ENCODE peak calls at places on chromosomes 13 and 19, in seven cellular contexts. G is CD8-positive, alpha-beta memory T cell; Y is heart left ventricle; N is BJ; W is left ventricle myocardium inferior; X is spleen; J is vagina. I is an unnamed sample.

GRCh38 chr19:15836595-15837398 is 21.3 kb upstream of the OR10H1 start:
- DNase-seq in G (peak; percentile 94), Y (peak; percentile 98), N (peak; percentile 74), W (peak; percentile 97), X (peak; percentile 98), J (no peak), I (peak; percentile 91)

GRCh38 chr13:73058432-73058740 is 419 bp upstream of the KLF5 start:
- DNase-seq in G (no peak), Y (no peak), N (no peak), W (no peak), X (no peak), J (no peak), I (no peak)

GRCh38 chr19:10256970-10257615 is 5.1 kb downstream of the MRPL4 start:
- DNase-seq in G (no peak), Y (no peak), N (no peak), W (no peak), X (no peak), J (no peak), I (no peak)

GRCh38 chr19:3665681-3666544 is 34.4 kb downstream of the PIP5K1C start:
- DNase-seq in G (peak; percentile 70), Y (peak; percentile 69), N (no peak), W (peak; percentile 72), X (peak; percentile 93), J (no peak), I (peak; percentile 68)

GRCh38 chr13:57633950-57634828 is 2.6 kb downstream of the PCDH17 start:
- DNase-seq in G (no peak), Y (peak; percentile 29), N (no peak), W (no peak), X (peak; percentile 65), J (no peak), I (no peak)

GRCh38 chr19:31600731-31601295 is 251.6 kb upstream of the TSHZ3 start:
- DNase-seq in G (no peak), Y (no peak), N (no peak), W (no peak), X (no peak), J (no peak), I (no peak)

GRCh38 chr13:99981115-99982020 is at the start of gene ZIC2:
- DNase-seq in G (no peak), Y (no peak), N (no peak), W (no peak), X (peak; percentile 72), J (no peak), I (peak; percentile 49)

GRCh38 chr13:113178896-113179167 is 20.4 kb downstream of the PROZ start:
- DNase-seq in G (no peak), Y (no peak), N (no peak), W (no peak), X (no peak), J (no peak), I (no peak)

GRCh38 chr13:43085545-43085944 is 62.2 kb downstream of the DNAJC15 start:
- DNase-seq in G (no peak), Y (no peak), N (no peak), W (no peak), X (no peak), J (no peak), I (no peak)

GRCh38 chr13:66528903-66529576 is 701.1 kb downstream of the PCDH9 start:
- DNase-seq in G (no peak), Y (no peak), N (no peak), W (no peak), X (no peak), J (no peak), I (no peak)

GRCh38 chr19:18122860-18123795 is 25.6 kb downstream of the MAST3 start:
- DNase-seq in G (no peak), Y (peak; percentile 70), N (no peak), W (peak; percentile 36), X (no peak), J (no peak), I (no peak)

GRCh38 chr13:36101157-36101556 is 30.0 kb downstream of the DCLK1 start:
- DNase-seq in G (no peak), Y (no peak), N (no peak), W (no peak), X (no peak), J (no peak), I (no peak)

GRCh38 chr13:110289661-110290060 is 17.3 kb downstream of the COL4A1 start:
- DNase-seq in G (no peak), Y (no peak), N (no peak), W (no peak), X (no peak), J (no peak), I (no peak)

GRCh38 chr19:50232600-50232999 is 29.2 kb downstream of the MYH14 start:
- DNase-seq in G (no peak), Y (no peak), N (no peak), W (no peak), X (no peak), J (no peak), I (no peak)

GRCh38 chr13:23430664-23431063 is 2.8 kb downstream of the SACS start:
- DNase-seq in G (no peak), Y (no peak), N (no peak), W (no peak), X (no peak), J (no peak), I (no peak)

GRCh38 chr13:79805317-79805716 is 324.4 kb downstream of the NDFIP2 start:
- DNase-seq in G (no peak), Y (no peak), N (no peak), W (no peak), X (no peak), J (no peak), I (no peak)

GRCh38 chr13:71605744-71606143 is 261.3 kb downstream of the DACH1 start:
- DNase-seq in G (no peak), Y (no peak), N (no peak), W (no peak), X (no peak), J (no peak), I (no peak)

DNA sequence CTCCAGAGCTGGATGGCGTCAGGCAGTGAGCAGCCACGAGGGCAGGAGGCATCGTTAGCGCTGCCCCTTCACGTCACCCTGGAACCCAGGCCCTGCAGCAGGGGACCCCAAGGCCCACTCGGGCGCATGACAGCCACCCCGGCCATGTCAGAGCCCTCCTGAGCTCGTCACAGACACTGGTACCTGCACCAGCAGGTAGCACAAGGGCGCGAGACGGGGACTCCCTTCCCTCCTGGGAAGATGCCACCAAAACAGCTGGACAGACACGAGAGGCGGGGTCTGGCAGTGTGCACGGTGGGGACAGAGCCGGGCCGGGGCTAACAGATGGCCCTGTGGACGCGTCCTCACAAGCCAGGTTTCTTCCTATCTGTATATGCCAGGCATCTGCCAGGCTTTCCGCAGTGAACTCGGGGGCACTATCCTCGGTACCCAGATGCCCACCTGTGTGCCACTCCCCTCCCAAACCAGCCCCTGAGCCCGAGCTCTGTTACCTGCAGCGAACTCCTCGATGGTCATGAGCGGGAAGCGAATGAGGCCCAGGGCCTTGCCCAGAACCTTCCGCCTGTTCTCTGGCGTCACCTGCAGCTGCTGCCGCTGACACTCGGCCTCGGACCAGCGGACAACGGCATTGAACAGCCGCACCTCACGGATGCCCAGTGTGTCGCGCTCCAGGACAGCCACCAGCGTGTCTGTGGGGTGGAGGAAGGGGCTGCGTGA is 25.8 kb downstream of the BTBD2 start:
- DNase-seq in G (no peak), Y (no peak), N (no peak), W (no peak), X (no peak), J (no peak), I (peak; percentile 15)
- H3K36me3 ChIP-seq in G (peaks cover 13% of the 10 kb centered on the region), Y (peaks cover 83% of the 10 kb centered on the region), N (peaks cover 45% of the 10 kb centered on the region), W (peaks cover 78% of the 10 kb centered on the region), X (peaks cover 97% of the 10 kb centered on the region), J (peaks cover 61% of the 10 kb centered on the region), I (peaks cover 37% of the 10 kb centered on the region)

GRCh38 chr19:46353730-46354528 is 7.0 kb downstream of the PPP5C start:
- DNase-seq in G (no peak), Y (peak; percentile 62), N (no peak), W (no peak), X (no peak), J (no peak), I (no peak)
- H3K36me3 ChIP-seq in G (peaks cover 19% of the 10 kb centered on the region), Y (peaks cover 46% of the 10 kb centered on the region), N (peaks cover 17% of the 10 kb centered on the region), W (peaks cover 41% of the 10 kb centered on the region), X (peaks cover 63% of the 10 kb centered on the region), J (peaks cover 41% of the 10 kb centered on the region), I (peaks cover 29% of the 10 kb centered on the region)

GRCh38 chr13:49132479-49133002 is 87.6 kb upstream of the MLNR start:
- DNase-seq in G (no peak), Y (no peak), N (no peak), W (no peak), X (no peak), J (no peak), I (no peak)
- H3K36me3 ChIP-seq in G (peaks cover 12% of the 10 kb centered on the region), Y (peaks cover 64% of the 10 kb centered on the region), N (peaks cover 5% of the 10 kb centered on the region), W (peaks cover 56% of the 10 kb centered on the region), X (peaks cover 79% of the 10 kb centered on the region), J (peaks cover 44% of the 10 kb centered on the region), I (peaks cover 10% of the 10 kb centered on the region)

GRCh38 chr19:29893606-29894284 is 48.3 kb upstream of the URI1 start:
- DNase-seq in G (no peak), Y (no peak), N (no peak), W (no peak), X (no peak), J (no peak), I (no peak)
- H3K36me3 ChIP-seq in G (no peaks in the 10 kb centered on the region), Y (no peaks in the 10 kb centered on the region), N (no peaks in the 10 kb centered on the region), W (no peaks in the 10 kb centered on the region), X (no peaks in the 10 kb centered on the region), J (no peaks in the 10 kb centered on the region), I (no peaks in the 10 kb centered on the region)

DNA sequence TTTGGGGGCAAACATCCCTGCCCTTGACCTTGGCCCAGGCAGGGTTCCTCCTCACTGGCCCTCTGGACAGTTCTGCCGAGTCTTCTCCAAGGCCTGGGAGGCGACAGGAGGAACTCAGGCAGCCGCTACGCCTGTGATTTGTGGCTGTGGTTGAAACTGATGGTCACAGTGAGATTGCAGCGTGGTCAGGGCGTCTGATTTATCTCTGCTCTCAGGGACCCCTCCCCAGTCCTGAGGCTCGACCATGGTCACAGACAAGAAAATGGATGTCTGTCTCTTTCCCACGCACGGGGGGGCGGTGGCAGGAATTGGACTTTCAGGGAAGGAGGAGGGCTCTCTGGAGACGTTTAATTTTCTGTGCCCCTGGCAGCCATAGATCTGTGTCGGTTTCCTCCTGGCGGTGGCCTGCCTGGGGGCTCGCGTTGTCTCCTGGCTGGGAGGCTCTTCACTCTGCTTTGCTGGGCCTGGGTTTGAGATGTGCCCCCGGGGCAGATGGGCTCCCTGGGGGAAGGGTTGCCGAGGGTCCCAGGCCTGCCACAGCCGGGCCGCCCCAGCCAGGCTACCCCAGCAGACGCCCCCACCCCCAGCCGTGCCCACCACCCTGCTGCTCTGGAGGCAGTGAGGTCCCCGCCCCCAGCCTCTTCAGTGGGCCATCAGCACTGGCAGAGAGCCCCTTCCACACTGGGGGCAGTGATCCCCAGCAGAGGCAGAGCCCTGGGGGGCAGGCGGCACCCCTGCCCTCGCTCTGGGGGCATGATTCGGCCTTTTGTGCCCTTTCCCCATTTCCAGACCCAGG is 167.3 kb downstream of the KDM4B start:
- DNase-seq in G (no peak), Y (no peak), N (no peak), W (no peak), X (no peak), J (no peak), I (no peak)
- H3K36me3 ChIP-seq in G (no peaks in the 10 kb centered on the region), Y (peaks cover 67% of the 10 kb centered on the region), N (peaks cover 58% of the 10 kb centered on the region), W (peaks cover 86% of the 10 kb centered on the region), X (peaks cover 97% of the 10 kb centered on the region), J (peaks cover 81% of the 10 kb centered on the region), I (peaks cover 61% of the 10 kb centered on the region)

GRCh38 chr13:54890976-54891375 is 1862.4 kb downstream of the OLFM4 start:
- DNase-seq in G (no peak), Y (no peak), N (no peak), W (no peak), X (no peak), J (no peak), I (no peak)
- H3K36me3 ChIP-seq in G (no peaks in the 10 kb centered on the region), Y (no peaks in the 10 kb centered on the region), N (no peaks in the 10 kb centered on the region), W (no peaks in the 10 kb centered on the region), X (no peaks in the 10 kb centered on the region), J (no peaks in the 10 kb centered on the region), I (no peaks in the 10 kb centered on the region)

GRCh38 chr13:32354040-32354439 is 38.7 kb downstream of the BRCA2 start:
- DNase-seq in G (no peak), Y (no peak), N (no peak), W (no peak), X (no peak), J (no peak), I (no peak)
- H3K36me3 ChIP-seq in G (no peaks in the 10 kb centered on the region), Y (no peaks in the 10 kb centered on the region), N (no peaks in the 10 kb centered on the region), W (no peaks in the 10 kb centered on the region), X (peaks cover 30% of the 10 kb centered on the region), J (no peaks in the 10 kb centered on the region), I (peaks cover 2% of the 10 kb centered on the region)

I was measured in GM06990.